ENCODE peak calls at places on chromosomes 6 and 20, in seven cellular contexts. M is heart right ventricle, L is esophagus muscularis mucosa, D is left ventricle myocardium inferior, W is esophagus squamous epithelium, G is fibroblast of lung, P is right atrium auricular region. R is an unnamed sample.

GRCh38 chr20:38805502-38805957 is at the start of gene PPP1R16B:
- DNase-seq in M (peak), L (no peak), D (peak), W (no peak), G (no peak), P (no peak), R (no peak)

GRCh38 chr20:34537651-34538050 is 20.9 kb upstream of the MAP1LC3A start:
- DNase-seq in M (no peak), L (no peak), D (no peak), W (no peak), G (no peak), P (no peak), R (no peak)

GRCh38 chr6:154314084-154314483 is 42.5 kb downstream of the IPCEF1 start:
- DNase-seq in M (no peak), L (no peak), D (no peak), W (no peak), G (peak), P (no peak), R (no peak)

GRCh38 chr20:38170219-38170902 is 5.3 kb upstream of the TGM2 start:
- DNase-seq in M (no peak), L (no peak), D (no peak), W (no peak), G (peak), P (no peak), R (no peak)

GRCh38 chr20:25315418-25316210 is 67.7 kb downstream of the PYGB start:
- DNase-seq in M (no peak), L (no peak), D (no peak), W (no peak), G (no peak), P (no peak), R (peak)

GRCh38 chr6:18155273-18155863 is at the start of gene KDM1B:
- DNase-seq in M (peak), L (no peak), D (peak), W (peak), G (peak), P (peak), R (peak)

GRCh38 chr6:131519670-131520436 is 53.2 kb upstream of the ARG1 start:
- DNase-seq in M (no peak), L (no peak), D (no peak), W (no peak), G (peak), P (no peak), R (peak)

GRCh38 chr6:141726158-141726557 is 406.6 kb upstream of the GJE1 start:
- DNase-seq in M (no peak), L (no peak), D (no peak), W (no peak), G (no peak), P (no peak), R (no peak)

GRCh38 chr6:168603234-168603633 is 162.2 kb downstream of the SMOC2 start:
- DNase-seq in M (no peak), L (no peak), D (no peak), W (no peak), G (no peak), P (no peak), R (no peak)

GRCh38 chr6:163754866-163755265 is 340.3 kb downstream of the QKI start:
- DNase-seq in M (no peak), L (peak), D (no peak), W (no peak), G (no peak), P (no peak), R (no peak)

GRCh38 chr6:38146658-38147027 is 327.1 kb downstream of the ZFAND3 start:
- DNase-seq in M (no peak), L (no peak), D (no peak), W (no peak), G (no peak), P (no peak), R (no peak)

GRCh38 chr20:49961413-49961812 is 21.4 kb upstream of the SNAI1 start:
- DNase-seq in M (no peak), L (no peak), D (no peak), W (no peak), G (no peak), P (no peak), R (no peak)

GRCh38 chr20:20203784-20204183 is 151.5 kb downstream of the CFAP61 start:
- DNase-seq in M (no peak), L (no peak), D (no peak), W (no peak), G (no peak), P (no peak), R (no peak)

GRCh38 chr6:30824698-30825097 is 59.6 kb upstream of the DDR1 start:
- DNase-seq in M (no peak), L (no peak), D (no peak), W (no peak), G (no peak), P (no peak), R (no peak)

GRCh38 chr20:15146948-15147347 is 809.5 kb upstream of the FLRT3 start:
- DNase-seq in M (no peak), L (no peak), D (no peak), W (no peak), G (no peak), P (no peak), R (no peak)

GRCh38 chr6:41199427-41200246 is 1.3 kb downstream of the TREML2 start:
- DNase-seq in M (no peak), L (peak), D (no peak), W (no peak), G (no peak), P (no peak), R (no peak)

GRCh38 chr20:24165336-24166126 is 177.0 kb upstream of the GGTLC1 start:
- DNase-seq in M (no peak), L (peak), D (no peak), W (no peak), G (no peak), P (no peak), R (no peak)

DNA sequence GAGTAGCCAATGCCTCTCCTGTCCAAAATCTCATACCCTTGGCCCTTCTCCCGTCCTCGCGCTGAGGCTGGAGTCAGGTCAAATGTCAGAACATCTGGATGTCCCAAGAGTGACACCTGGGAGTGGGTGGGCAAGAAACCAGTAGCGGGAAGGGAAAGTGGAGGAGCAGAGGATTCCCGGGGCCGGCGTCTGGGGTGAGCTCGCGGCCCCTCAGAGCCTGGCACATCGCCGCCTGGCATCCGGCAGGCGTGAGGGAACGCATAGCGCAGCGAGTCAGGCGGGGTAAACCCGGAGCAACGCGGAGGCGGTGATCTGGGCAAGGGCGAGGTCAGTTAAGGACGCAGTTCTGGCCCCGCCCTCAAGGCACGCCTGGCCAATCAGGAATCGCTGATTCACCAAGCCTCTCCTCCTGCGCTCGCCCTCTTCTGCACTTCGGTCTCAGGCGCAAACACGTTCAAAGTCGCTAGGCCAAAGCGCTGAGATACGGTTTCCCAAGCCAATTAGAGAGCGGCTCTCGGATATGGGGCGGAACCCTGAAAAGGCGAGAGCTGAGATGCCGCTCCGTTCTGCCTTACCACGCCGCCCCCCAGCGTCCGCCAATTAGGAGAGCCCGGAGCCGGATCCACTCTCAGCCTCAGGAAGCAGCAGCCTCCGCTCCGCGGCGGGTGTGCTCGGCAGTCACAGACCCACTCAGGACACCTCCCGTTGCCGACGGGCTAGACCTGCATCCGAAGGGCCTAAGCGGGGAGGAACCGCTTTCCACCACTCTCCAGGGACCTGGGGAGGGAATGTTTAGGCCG is 22.5 kb downstream of the VPS52 start:
- DNase-seq in M (peak), L (peak), D (peak), W (peak), G (peak), P (peak), R (peak)
- TF ChIP-seq CTCF in M (no peak), L (peak), D (peak), W (no peak), G (no peak), P (peak), R (no peak)

GRCh38 chr6:12328701-12329100 is 38.5 kb downstream of the EDN1 start:
- DNase-seq in M (no peak), L (no peak), D (no peak), W (no peak), G (no peak), P (no peak), R (no peak)
- H3K4me3 ChIP-seq in M (no peak), L (no peak), D (no peak), W (no peak), G (no peak), P (no peak), R (no peak)

GRCh38 chr6:75207211-75207984 is 1.5 kb upstream of the COL12A1 start:
- DNase-seq in M (no peak), L (no peak), D (no peak), W (no peak), G (peak), P (no peak), R (peak)
- H3K27ac ChIP-seq in M (peak), L (peak), D (peak), W (peak), G (peak), P (peak), R (peak)

DNA sequence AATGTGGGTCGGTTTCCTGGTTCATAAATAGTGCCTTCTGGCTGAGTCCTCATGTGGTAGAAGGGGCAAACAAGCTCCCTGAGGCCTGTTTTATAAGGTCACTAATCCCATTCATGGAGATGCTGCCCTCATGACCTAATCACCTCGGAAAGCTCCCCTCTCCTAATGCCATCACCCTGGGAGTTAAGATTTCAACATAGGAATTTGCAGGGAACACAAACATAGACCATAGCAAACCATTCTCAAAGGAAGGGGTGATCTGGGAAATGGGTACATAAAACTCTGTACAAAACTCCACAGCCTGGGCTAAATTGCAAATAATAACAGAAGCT is 1.5 kb upstream of the ADTRP start:
- DNase-seq in M (no peak), L (no peak), D (no peak), W (no peak), G (no peak), P (no peak), R (no peak)
- TF ChIP-seq CTCF in M (no peak), L (no peak), D (no peak), W (no peak), G (no peak), P (no peak), R (no peak)

GRCh38 chr6:45212976-45213375 is 115.2 kb upstream of the RUNX2 start:
- DNase-seq in M (no peak), L (no peak), D (no peak), W (no peak), G (no peak), P (no peak), R (peak)
- H3K4me3 ChIP-seq in M (no peak), L (no peak), D (no peak), W (no peak), G (no peak), P (no peak), R (no peak)

R was measured in astrocyte.